ENCODE peak calls at places on chromosomes 16 and 17, in seven cellular contexts. A, U, W, M, I, N and D are unnamed samples.

GRCh38 chr16:49016461-49016860 is 265.2 kb downstream of the CBLN1 start:
- DNase-seq in I (no peak), U (no peak), W (no peak), N (no peak), A (no peak), M (no peak), D (no peak)

GRCh38 chr16:71917900-71918299 is 22.6 kb downstream of the IST1 start:
- DNase-seq in W (no peak), N (no peak), U (no peak), I (no peak), A (no peak), M (no peak), D (no peak)

GRCh38 chr17:41689497-41690299 is 1.0 kb downstream of the EIF1 start:
- DNase-seq in W (no peak), M (peak; percentile 49), I (no peak), A (no peak), N (peak; percentile 63), U (peak; percentile 72), D (no peak)

GRCh38 chr16:20727181-20727580 is 14.4 kb downstream of the THUMPD1 start:
- DNase-seq in U (no peak), A (no peak), I (no peak), W (no peak), M (no peak), N (no peak), D (no peak)

GRCh38 chr17:42521036-42521435 is 15.0 kb upstream of the NAGLU start:
- DNase-seq in A (no peak), U (no peak), N (no peak), M (no peak), W (no peak), I (no peak), D (no peak)

GRCh38 chr16:14013571-14014283 is 57.4 kb upstream of the MRTFB start:
- DNase-seq in M (no peak), U (no peak), W (no peak), N (no peak), I (no peak), A (peak; percentile 79), D (no peak)

GRCh38 chr17:8117980-8118768 is at the start of gene ALOXE3:
- DNase-seq in U (peak; percentile 59), I (no peak), M (peak; percentile 31), A (no peak), N (no peak), W (peak; percentile 54), D (no peak)

GRCh38 chr17:33335491-33336173 is 42.5 kb upstream of the ASIC2 start:
- DNase-seq in I (no peak), U (peak; percentile 61), A (no peak), M (no peak), N (peak; percentile 4), W (no peak), D (no peak)

GRCh38 chr17:1055751-1056645 is 59.1 kb downstream of the TIMM22 start:
- DNase-seq in W (peak; percentile 77), U (peak; percentile 81), M (peak; percentile 47), A (no peak), I (peak; percentile 66), N (peak; percentile 71), D (no peak)

GRCh38 chr16:75266738-75267630 is 15.6 kb upstream of the BCAR1 start:
- DNase-seq in A (no peak), M (no peak), N (no peak), U (no peak), I (no peak), W (no peak), D (no peak)

GRCh38 chr17:62687997-62688396 is 60.5 kb downstream of the MRC2 start:
- DNase-seq in N (no peak), A (no peak), W (no peak), M (no peak), I (no peak), U (no peak), D (no peak)

GRCh38 chr17:50265212-50265611 is 9.1 kb upstream of the TMEM92 start:
- DNase-seq in U (no peak), W (peak; percentile 36), A (no peak), N (no peak), M (no peak), I (no peak), D (no peak)

GRCh38 chr17:31392002-31392855 is 754 bp downstream of the RAB11FIP4 start:
- DNase-seq in U (peak; percentile 9), I (no peak), W (no peak), N (no peak), M (peak; percentile 7), A (no peak), D (no peak)

GRCh38 chr17:74785981-74786360 is 9.8 kb upstream of the NAT9 start:
- DNase-seq in U (no peak), M (no peak), I (no peak), N (no peak), A (no peak), W (no peak), D (no peak)

GRCh38 chr16:13143551-13143950 is 242.2 kb downstream of the SHISA9 start:
- DNase-seq in W (no peak), M (no peak), N (no peak), A (no peak), I (no peak), U (no peak), D (no peak)

GRCh38 chr17:10875411-10875810 is 37.5 kb upstream of the PIRT start:
- DNase-seq in W (peak; percentile 66), M (no peak), A (no peak), I (no peak), N (peak; percentile 7), U (peak; percentile 73), D (no peak)

GRCh38 chr16:12546918-12547607 is 256.6 kb downstream of the CPPED1 start:
- DNase-seq in I (no peak), N (no peak), W (no peak), M (no peak), U (no peak), A (no peak), D (no peak)

GRCh38 chr16:68146583-68146982 is 61.4 kb downstream of the NFATC3 start:
- DNase-seq in U (no peak), A (no peak), M (no peak), W (no peak), N (no peak), I (no peak), D (no peak)

GRCh38 chr17:33112763-33113162 is 121.1 kb downstream of the SPACA3 start:
- DNase-seq in N (no peak), A (no peak), M (no peak), W (no peak), I (no peak), U (no peak), D (no peak)

GRCh38 chr17:74671031-74671771 is 41.5 kb downstream of the CD300LF start:
- DNase-seq in N (peak; percentile 94), M (peak; percentile 75), W (peak; percentile 93), I (peak; percentile 81), U (peak; percentile 97), A (peak; percentile 5), D (peak; percentile 42)

DNA sequence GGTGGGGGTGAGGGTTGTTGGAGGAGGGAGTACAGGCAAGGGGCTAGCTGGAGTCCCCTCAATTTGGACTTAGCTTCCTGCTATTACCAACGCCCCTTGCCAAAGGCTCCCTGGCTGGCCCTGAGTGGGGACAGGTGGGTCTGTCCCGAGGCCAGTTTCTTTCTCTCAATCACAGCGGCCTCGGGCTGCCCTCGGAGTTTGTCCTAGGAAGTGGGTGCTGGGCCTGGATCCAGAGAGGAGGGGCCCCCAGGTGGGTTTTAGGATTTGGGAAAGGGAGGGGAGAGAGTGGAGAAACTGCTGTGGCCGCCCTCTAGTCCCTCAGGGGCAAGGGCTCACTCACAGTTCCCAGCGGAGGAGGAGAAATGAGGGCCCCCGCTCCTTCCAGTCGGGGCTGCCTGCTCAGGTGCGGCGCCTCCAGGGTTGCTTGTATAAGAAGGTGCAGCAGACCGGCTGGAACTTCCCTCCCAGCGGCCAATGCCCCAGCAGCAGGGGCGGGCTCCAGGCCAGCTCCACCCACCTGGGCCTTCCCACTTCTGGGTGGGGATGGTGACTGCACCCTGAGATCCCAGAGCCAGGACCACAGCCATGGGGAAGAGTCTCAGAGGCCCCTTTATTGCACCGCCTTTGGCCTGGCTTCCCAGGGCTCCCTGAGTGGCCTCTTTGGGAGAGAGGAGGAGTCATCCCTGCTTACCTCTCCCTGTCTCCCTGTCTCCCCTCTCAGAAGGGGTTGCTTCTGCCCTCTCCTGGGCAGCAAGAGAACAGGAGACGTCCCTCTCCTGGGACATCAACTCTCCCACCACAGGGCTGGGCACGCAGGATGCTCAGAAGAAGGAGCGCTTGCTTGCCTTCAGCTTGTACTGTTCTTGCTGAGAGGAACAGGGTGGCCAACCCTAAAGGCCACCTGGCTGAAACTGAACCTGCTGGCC is 112.0 kb upstream of the SMURF2 start:
- DNase-seq in M (no peak), N (peak; percentile 43), A (peak; percentile 20), W (peak; percentile 76), U (peak; percentile 71), I (no peak), D (no peak)
- TF ChIP-seq CTCF in M (no peak), N (no peak), A (peak; percentile 65), W (no peak), U (peak; percentile 58), I (peak; percentile 29), D (no peak)

DNA sequence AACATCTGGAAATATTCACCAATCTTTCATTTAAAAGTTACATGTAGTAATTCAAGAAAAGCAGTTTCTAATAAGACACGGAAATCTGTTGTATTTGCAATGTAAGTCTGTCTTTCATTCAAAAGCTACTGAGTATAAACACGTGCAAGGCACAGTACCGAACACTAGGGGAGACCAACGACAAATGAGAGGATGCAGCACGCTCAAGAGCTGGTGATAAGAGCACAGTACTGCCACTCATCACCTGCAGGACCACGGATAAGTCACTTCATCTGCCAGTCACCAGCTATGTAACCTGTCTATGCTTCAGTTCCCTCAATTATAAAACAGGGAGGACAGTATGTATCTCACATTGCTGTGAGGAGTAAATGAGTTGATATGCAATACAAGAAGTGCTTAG is 67.1 kb downstream of the CLEC18A start:
- DNase-seq in W (no peak), A (no peak), N (no peak), I (no peak), U (peak; percentile 42), M (peak; percentile 52), D (no peak)
- TF ChIP-seq CTCF in W (no peak), A (no peak), N (peak; percentile 23), I (peak; percentile 43), U (peak; percentile 44), M (peak; percentile 52), D (no peak)

GRCh38 chr17:81666342-81667191 is at the start of the genes CCDC137 and OXLD1:
- DNase-seq in W (peak; percentile 95), I (peak; percentile 98), N (peak; percentile 97), A (peak; percentile 86), M (peak; percentile 94), U (peak; percentile 98), D (peak; percentile 78)

GRCh38 chr17:81664051-81664470 is 2.3 kb downstream of the OXLD1 start:
- DNase-seq in A (no peak), N (no peak), U (no peak), W (no peak), M (no peak), I (no peak), D (no peak)

GRCh38 chr17:81666092-81666341 is 388 bp downstream of the OXLD1 start:
- DNase-seq in U (peak; percentile 81), M (peak; percentile 36), N (peak; percentile 62), I (no peak), W (no peak), A (no peak), D (no peak)

GRCh38 chr17:81665205-81666091 is 957 bp downstream of the OXLD1 start:
- DNase-seq in I (no peak), M (peak; percentile 36), W (no peak), A (no peak), U (peak; percentile 23), N (no peak), D (peak; percentile 32)

GRCh38 chr17:81667754-81668153 is 1.2 kb downstream of the CCDC137 start:
- DNase-seq in I (no peak), U (peak; percentile 48), M (no peak), A (no peak), N (no peak), W (no peak), D (no peak)
- TF ChIP-seq CTCF in I (no peak), U (no peak), M (no peak), A (no peak), N (no peak), W (no peak), D (no peak)

GRCh38 chr16:56936491-56936890 is 4.5 kb downstream of the HERPUD1 start:
- DNase-seq in U (no peak), A (peak; percentile 45), I (no peak), M (no peak), N (no peak), W (no peak), D (no peak)
- TF ChIP-seq CTCF in U (no peak), A (no peak), I (no peak), M (no peak), N (no peak), W (no peak), D (no peak)